ENCODE peak calls at places on chromosomes 5 and 9, in six cellular contexts. T is stomach, C is psoas muscle, D is HCT116, K is adrenal gland, H is right atrium auricular region. O is an unnamed sample.

GRCh38 chr5:57171818-57172465 is 1.9 kb upstream of the GPBP1 start:
- DNase-seq in T (peak; percentile 37), C (no peak), D (no peak), K (peak; percentile 37), H (no peak), O (no peak)

GRCh38 chr5:132484386-132484715 is 6.2 kb downstream of the IRF1 start:
- DNase-seq in T (peak; percentile 17), C (no peak), D (no peak), K (no peak), H (no peak), O (peak; percentile 41)

GRCh38 chr5:160399402-160400353 is at the start of gene FAM200C:
- DNase-seq in T (peak; percentile 86), C (peak; percentile 96), D (peak; percentile 86), K (peak; percentile 92), H (peak; percentile 87), O (peak; percentile 93)

GRCh38 chr5:14102666-14103065 is 40.5 kb upstream of the TRIO start:
- DNase-seq in T (no peak), C (no peak), D (no peak), K (no peak), H (no peak), O (no peak)

GRCh38 chr9:81427870-81428269 is 261.5 kb downstream of the TLE1 start:
- DNase-seq in T (no peak), C (no peak), D (no peak), K (no peak), H (no peak), O (no peak)

GRCh38 chr9:104286792-104287191 is 192.7 kb downstream of the SMC2 start:
- DNase-seq in T (no peak), C (no peak), D (no peak), K (no peak), H (no peak), O (no peak)

GRCh38 chr9:121499427-121500164 is at the start of gene GGTA1:
- DNase-seq in T (peak; percentile 58), C (peak; percentile 78), D (no peak), K (peak; percentile 76), H (peak; percentile 76), O (peak; percentile 80)

GRCh38 chr5:139660105-139660915 is 12.2 kb downstream of the CXXC5 start:
- DNase-seq in T (peak; percentile 92), C (peak; percentile 93), D (no peak), K (peak; percentile 93), H (peak; percentile 79), O (peak; percentile 93)

GRCh38 chr9:96331236-96331947 is 29.4 kb upstream of the HSD17B3 start:
- DNase-seq in T (no peak), C (no peak), D (no peak), K (no peak), H (no peak), O (no peak)

GRCh38 chr9:2158111-2158610 is 143.0 kb downstream of the SMARCA2 start:
- DNase-seq in T (peak; percentile 53), C (peak; percentile 59), D (no peak), K (peak; percentile 60), H (no peak), O (no peak)

GRCh38 chr9:130426883-130427282 is 17.9 kb upstream of the ASS1 start:
- DNase-seq in T (no peak), C (peak; percentile 77), D (no peak), K (peak; percentile 53), H (no peak), O (no peak)

GRCh38 chr9:72428329-72428728 is 63.3 kb upstream of the ZFAND5 start:
- DNase-seq in T (no peak), C (no peak), D (no peak), K (no peak), H (no peak), O (no peak)

GRCh38 chr5:143582869-143583268 is 179.4 kb upstream of the NR3C1 start:
- DNase-seq in T (no peak), C (no peak), D (no peak), K (no peak), H (no peak), O (no peak)

GRCh38 chr5:141413540-141414069 is 818 bp downstream of the PCDHGA10 start:
- DNase-seq in T (no peak), C (no peak), D (peak; percentile 7), K (no peak), H (no peak), O (no peak)

GRCh38 chr5:141411575-141411974 is 1.2 kb upstream of the PCDHGA10 start:
- DNase-seq in T (no peak), C (no peak), D (no peak), K (no peak), H (no peak), O (no peak)

GRCh38 chr5:141409598-141410306 is 1.9 kb downstream of the PCDHGB6 start:
- DNase-seq in T (no peak), C (no peak), D (no peak), K (no peak), H (no peak), O (no peak)

DNA sequence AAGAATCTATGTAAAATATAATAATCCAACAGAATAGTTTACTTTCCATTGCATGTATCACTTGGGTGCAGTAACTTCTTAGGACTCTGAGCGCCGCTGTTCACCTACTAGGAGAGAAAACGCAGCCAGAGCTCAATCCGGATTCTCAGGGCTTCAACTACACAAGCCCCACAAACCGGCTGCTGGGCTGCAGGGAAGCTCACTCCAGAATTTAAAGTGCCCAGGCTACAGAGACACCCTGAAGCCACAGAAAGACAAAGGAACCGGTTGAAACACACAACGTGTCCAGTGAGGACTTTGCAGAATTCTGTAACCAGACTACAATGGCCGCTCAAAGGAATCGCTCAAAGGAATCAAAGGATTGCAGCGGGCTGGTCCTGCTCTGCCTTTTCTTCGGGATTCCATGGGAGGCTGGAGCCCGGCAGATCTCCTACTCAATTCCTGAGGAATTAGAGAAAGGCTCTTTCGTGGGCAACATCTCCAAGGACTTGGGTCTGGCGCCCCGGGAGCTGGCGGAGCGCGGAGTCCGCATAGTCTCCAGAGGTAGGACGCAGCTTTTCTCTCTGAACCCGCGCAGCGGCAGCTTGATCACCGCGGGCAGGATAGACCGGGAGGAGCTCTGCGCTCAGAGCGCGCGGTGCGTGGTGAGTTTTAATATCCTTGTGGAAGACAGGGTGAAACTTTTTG is at the start of gene PCDHGA10:
- DNase-seq in T (peak; percentile 67), C (peak; percentile 69), D (peak; percentile 71), K (peak; percentile 42), H (no peak), O (no peak)
- H3K9me3 ChIP-seq in T (peaks cover 89% of the 10 kb centered on the region), C (peaks cover 7% of the 10 kb centered on the region), D (no peaks in the 10 kb centered on the region), K (no peaks in the 10 kb centered on the region), H (peaks cover 25% of the 10 kb centered on the region), O (peaks cover 100% of the 10 kb centered on the region)

GRCh38 chr5:32069396-32069795 is 104.7 kb downstream of the GOLPH3 start:
- DNase-seq in T (no peak), C (no peak), D (no peak), K (no peak), H (peak; percentile 1), O (no peak)

GRCh38 chr5:32067774-32068173 is 106.3 kb downstream of the GOLPH3 start:
- DNase-seq in T (no peak), C (no peak), D (no peak), K (no peak), H (no peak), O (no peak)

GRCh38 chr5:32071351-32071944 is 102.7 kb downstream of the GOLPH3 start:
- DNase-seq in T (no peak), C (no peak), D (no peak), K (no peak), H (peak; percentile 54), O (no peak)

GRCh38 chr5:32066448-32066847 is 107.7 kb downstream of the GOLPH3 start:
- DNase-seq in T (no peak), C (no peak), D (no peak), K (no peak), H (no peak), O (no peak)

GRCh38 chr5:32068561-32068960 is 105.6 kb downstream of the GOLPH3 start:
- DNase-seq in T (no peak), C (no peak), D (no peak), K (no peak), H (no peak), O (no peak)
- H3K4me3 ChIP-seq in T (no peak overlapping the region), C (no peak overlapping the region), D (no peak overlapping the region), K (no peak overlapping the region), H (no peak overlapping the region), O (no peak overlapping the region)

DNA sequence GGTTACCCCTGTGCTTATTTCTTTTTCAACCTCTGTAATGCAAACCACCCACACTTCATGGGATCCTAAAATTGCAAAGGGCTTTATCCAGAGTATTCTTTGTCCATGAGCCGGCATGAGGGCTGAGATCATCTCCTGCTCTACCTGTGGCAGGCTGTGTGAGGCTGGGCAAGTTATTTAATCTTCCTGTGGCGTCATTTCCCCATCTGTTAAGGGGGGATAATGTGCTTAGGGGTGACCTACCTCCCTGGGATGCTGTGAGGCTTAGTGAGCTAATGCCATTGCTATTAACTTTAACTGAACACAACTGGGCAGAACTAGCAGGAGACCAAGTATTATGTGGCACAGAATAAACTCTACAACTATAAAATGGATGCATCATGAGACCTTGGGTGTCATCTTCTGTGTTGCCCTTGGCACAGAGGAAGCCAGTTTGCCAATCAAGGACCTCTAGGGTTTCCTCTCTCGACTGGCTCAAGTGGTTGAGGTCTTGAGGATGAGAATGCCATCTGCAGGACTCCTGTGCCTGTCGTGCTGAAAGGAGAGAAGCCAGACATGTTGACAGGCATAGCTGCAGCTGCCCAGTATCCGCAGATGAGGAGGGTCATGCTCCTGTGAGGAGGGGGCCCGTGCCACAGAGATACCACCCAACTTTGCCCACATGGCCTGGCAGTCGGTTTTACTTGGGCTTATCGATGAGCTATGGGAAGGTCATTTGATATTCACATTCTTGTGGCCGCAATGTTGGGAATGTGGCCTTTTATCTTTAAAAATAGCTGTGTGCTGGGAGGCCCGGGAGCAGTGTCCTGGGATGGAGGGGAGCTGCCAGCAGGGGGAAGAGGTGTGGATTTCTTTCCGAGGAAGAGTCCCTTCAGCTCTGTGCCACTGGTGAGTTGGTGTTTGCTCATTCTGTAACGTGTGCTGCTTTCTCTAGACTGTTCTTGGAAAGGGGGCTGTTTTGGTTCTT is 17.2 kb downstream of the FRMPD1 start:
- DNase-seq in T (no peak), C (peak; percentile 69), D (no peak), K (no peak), H (no peak), O (no peak)
- TF ChIP-seq CTCF in T (no peak), C (peak; percentile 25), D (peak; percentile 30), K (no peak), H (peak; percentile 16), O (no peak)

GRCh38 chr5:15584528-15584927 is 84.5 kb downstream of the FBXL7 start:
- DNase-seq in T (no peak), C (no peak), D (no peak), K (no peak), H (no peak), O (no peak)

GRCh38 chr5:15579193-15579990 is 79.4 kb downstream of the FBXL7 start:
- DNase-seq in T (no peak), C (no peak), D (no peak), K (no peak), H (no peak), O (no peak)

GRCh38 chr5:15587941-15588340 is 88.0 kb downstream of the FBXL7 start:
- DNase-seq in T (no peak), C (no peak), D (no peak), K (no peak), H (no peak), O (no peak)

GRCh38 chr5:15585826-15586591 is 86.0 kb downstream of the FBXL7 start:
- DNase-seq in T (no peak), C (no peak), D (no peak), K (no peak), H (no peak), O (no peak)

DNA sequence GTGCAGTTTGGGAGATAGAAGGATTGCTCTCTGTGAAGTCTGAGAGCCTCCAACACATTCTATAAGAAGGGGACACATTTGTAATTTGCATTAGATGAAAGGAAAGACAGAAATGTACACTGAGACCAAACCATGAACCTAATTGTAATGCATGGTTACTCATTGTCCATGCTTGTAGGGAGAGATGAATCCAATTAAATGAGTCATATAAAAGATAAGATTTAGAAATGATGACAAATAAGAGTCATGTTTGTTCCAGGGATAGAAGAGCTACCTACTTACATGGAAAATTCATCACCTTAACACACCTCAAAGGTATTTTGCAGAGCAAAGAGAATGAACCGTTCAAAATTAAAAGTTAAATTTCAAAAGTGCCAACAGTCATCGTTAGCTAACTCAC is 85.1 kb downstream of the FBXL7 start:
- DNase-seq in T (no peak), C (no peak), D (no peak), K (no peak), H (no peak), O (no peak)
- H3K9me3 ChIP-seq in T (peaks cover 7% of the 10 kb centered on the region), C (no peaks in the 10 kb centered on the region), D (peaks cover 11% of the 10 kb centered on the region), K (no peaks in the 10 kb centered on the region), H (no peaks in the 10 kb centered on the region), O (no peaks in the 10 kb centered on the region)